ENCODE peak calls at places on chromosomes 4 and X, in eight cellular contexts. J is GM23248, K is HCT116, W is neural progenitor cell, M is OCI-LY7, H is SK-N-SH, V is PC-3, X is GM23338. U is an unnamed sample.

GRCh38 chr4:182103614-182104319 is 139.4 kb upstream of the TENM3 start:
- DNase-seq in J (no peak), X (no peak), W (no peak), K (no peak), V (no peak), M (no peak), H (no peak), U (no peak)

GRCh38 chrX:153906126-153906917 is 1.8 kb downstream of the AVPR2 start:
- DNase-seq in K (no peak), X (no peak), H (no peak), W (no peak), M (no peak), V (no peak), J (no peak), U (no peak)

GRCh38 chr4:137597751-137598493 is 65.6 kb upstream of the PCDH18 start:
- DNase-seq in K (no peak), V (no peak), J (no peak), H (no peak), X (no peak), M (no peak), W (no peak), U (no peak)

GRCh38 chr4:144355809-144356757 is 215.6 kb upstream of the GYPA start:
- DNase-seq in J (peak), K (peak), W (peak), X (peak), H (no peak), V (peak), M (peak), U (peak)

GRCh38 chr4:2576290-2576689 is 39.8 kb downstream of the FAM193A start:
- DNase-seq in V (no peak), K (no peak), J (no peak), W (no peak), H (no peak), M (no peak), X (no peak), U (no peak)

GRCh38 chr4:31100551-31100950 is 380.4 kb downstream of the PCDH7 start:
- DNase-seq in X (no peak), K (no peak), J (no peak), W (no peak), V (no peak), H (no peak), M (no peak), U (no peak)

GRCh38 chr4:108592674-108592986 is 27.7 kb upstream of the RPL34 start:
- DNase-seq in V (no peak), M (no peak), K (no peak), J (no peak), H (no peak), X (peak), W (no peak), U (no peak)

GRCh38 chr4:118920247-118920646 is 31.6 kb downstream of the SYNPO2 start:
- DNase-seq in W (no peak), X (no peak), M (no peak), J (no peak), K (no peak), V (peak), H (no peak), U (peak)

GRCh38 chr4:92198711-92199110 is 105.1 kb upstream of the GRID2 start:
- DNase-seq in K (no peak), X (no peak), M (no peak), H (no peak), V (peak), W (no peak), J (peak), U (no peak)

GRCh38 chr4:185144601-185145240 is 1.7 kb downstream of the SLC25A4 start:
- DNase-seq in K (no peak), H (no peak), V (no peak), W (no peak), X (no peak), J (no peak), M (no peak), U (no peak)

GRCh38 chr4:72374156-72374555 is 194.9 kb downstream of the ADAMTS3 start:
- DNase-seq in J (peak), H (no peak), M (no peak), X (no peak), V (no peak), W (no peak), K (no peak), U (no peak)

GRCh38 chr4:23717528-23718248 is 172.2 kb downstream of the PPARGC1A start:
- DNase-seq in W (no peak), H (peak), X (peak), J (peak), M (peak), K (no peak), V (peak), U (peak)

GRCh38 chr4:23999714-24000113 is 109.9 kb upstream of the PPARGC1A start:
- DNase-seq in M (no peak), X (no peak), W (no peak), H (no peak), K (no peak), V (peak), J (peak), U (no peak)

GRCh38 chr4:6180841-6181631 is 19.3 kb downstream of the JAKMIP1 start:
- DNase-seq in V (no peak), H (no peak), J (no peak), X (no peak), K (no peak), M (peak), W (no peak), U (no peak)

GRCh38 chr4:5922556-5922955 is 29.7 kb upstream of the CRMP1 start:
- DNase-seq in K (no peak), X (no peak), W (no peak), V (no peak), H (no peak), J (no peak), M (no peak), U (no peak)

GRCh38 chr4:86274642-86275041 is 85.2 kb downstream of the MAPK10 start:
- DNase-seq in W (no peak), J (no peak), V (no peak), M (no peak), K (no peak), H (no peak), X (no peak), U (no peak)

GRCh38 chrX:24643116-24643515 is 4.0 kb downstream of the PCYT1B start:
- DNase-seq in H (no peak), K (no peak), M (no peak), J (peak), V (peak), X (no peak), W (no peak), U (no peak)

GRCh38 chr4:153486281-153487151 is 20.4 kb downstream of the TMEM131L start:
- DNase-seq in M (no peak), H (no peak), X (peak), J (peak), W (peak), V (peak), K (peak), U (peak)

GRCh38 chrX:33415454-33415853 is 204.1 kb upstream of the DMD start:
- DNase-seq in W (no peak), M (no peak), J (no peak), X (no peak), H (no peak), V (no peak), K (no peak), U (peak)

GRCh38 chr4:2570551-2571222 is 34.2 kb downstream of the FAM193A start:
- DNase-seq in X (peak), J (no peak), K (no peak), W (no peak), H (no peak), M (no peak), V (no peak), U (no peak)

GRCh38 chrX:23871905-23872546 is 35.7 kb downstream of the APOO start:
- DNase-seq in J (no peak), W (no peak), H (no peak), X (no peak), M (no peak), V (no peak), K (no peak), U (no peak)

GRCh38 chr4:34196375-34196774 is 2047.9 kb downstream of the ARAP2 start:
- DNase-seq in X (no peak), W (no peak), H (no peak), M (no peak), J (peak), V (no peak), K (no peak), U (no peak)

GRCh38 chrX:76428243-76429130 is 977 bp downstream of the MAGEE1 start:
- DNase-seq in K (no peak), X (peak), V (no peak), J (peak), M (no peak), H (peak), W (peak), U (peak)

GRCh38 chr4:162535121-162535520 is 371.3 kb upstream of the FSTL5 start:
- DNase-seq in M (no peak), X (no peak), H (no peak), W (no peak), J (no peak), K (no peak), V (no peak), U (no peak)

GRCh38 chr4:1104647-1105046 is 8.7 kb downstream of the RNF212 start:
- DNase-seq in K (no peak), M (no peak), W (no peak), H (no peak), V (no peak), X (no peak), J (no peak), U (no peak)

GRCh38 chr4:109966891-109967481 is 54.3 kb downstream of the EGF start:
- DNase-seq in V (peak), M (no peak), K (no peak), H (no peak), J (no peak), W (no peak), X (no peak), U (no peak)

GRCh38 chr4:180990931-180991330 is 1252.3 kb upstream of the TENM3 start:
- DNase-seq in K (no peak), W (no peak), H (no peak), V (no peak), M (no peak), X (no peak), J (no peak), U (no peak)

GRCh38 chr4:100147198-100147597 is 43.1 kb downstream of the DDIT4L start:
- DNase-seq in K (no peak), J (no peak), W (no peak), X (no peak), M (no peak), V (no peak), H (no peak), U (no peak)

GRCh38 chr4:7124643-7125442 is 57.0 kb upstream of the GRPEL1 start:
- DNase-seq in H (no peak), M (peak), W (no peak), K (no peak), X (peak), J (peak), V (peak), U (peak)

GRCh38 chr4:104905546-104905945 is 241.1 kb upstream of the TET2 start:
- DNase-seq in K (no peak), W (no peak), V (no peak), X (no peak), J (no peak), H (no peak), M (no peak), U (no peak)

GRCh38 chr4:30770049-30770549 is 49.9 kb downstream of the PCDH7 start:
- DNase-seq in K (peak), M (no peak), W (no peak), H (no peak), V (peak), X (no peak), J (no peak), U (no peak)

GRCh38 chrX:110941906-110942305 is 146.3 kb upstream of the CHRDL1 start:
- DNase-seq in X (no peak), V (no peak), M (no peak), J (no peak), W (no peak), K (no peak), H (no peak), U (no peak)

GRCh38 chr4:156128616-156129015 is 174.9 kb upstream of the CTSO start:
- DNase-seq in K (no peak), J (no peak), X (no peak), W (no peak), H (no peak), V (no peak), M (no peak), U (no peak)

GRCh38 chr4:52373650-52374049 is 285.5 kb downstream of the USP46 start:
- DNase-seq in V (no peak), X (no peak), H (no peak), J (no peak), M (no peak), K (no peak), W (no peak), U (no peak)
- H3K4me2 ChIP-seq in V (no peak), X (no peak), H (no peak), J (no peak), M (no peak), K (no peak), W (no peak), U (no peak)

GRCh38 chr4:112144546-112145325 is 518 bp upstream of the FAM241A start:
- DNase-seq in W (no peak), M (no peak), H (no peak), V (no peak), K (no peak), X (no peak), J (no peak), U (no peak)
- TF ChIP-seq EZH2phosphoT487 in W (no peak), M (no peak), H (no peak), V (no peak), K (no peak), X (no peak), J (no peak), U (no peak)

GRCh38 chr4:84691800-84692199 is 108.9 kb downstream of the CDS1 start:
- DNase-seq in W (no peak), K (no peak), V (no peak), J (peak), H (no peak), M (no peak), X (no peak), U (no peak)
- H3K4me2 ChIP-seq in W (no peak), K (peak), V (peak), J (peak), H (peak), M (no peak), X (no peak), U (no peak)

DNA sequence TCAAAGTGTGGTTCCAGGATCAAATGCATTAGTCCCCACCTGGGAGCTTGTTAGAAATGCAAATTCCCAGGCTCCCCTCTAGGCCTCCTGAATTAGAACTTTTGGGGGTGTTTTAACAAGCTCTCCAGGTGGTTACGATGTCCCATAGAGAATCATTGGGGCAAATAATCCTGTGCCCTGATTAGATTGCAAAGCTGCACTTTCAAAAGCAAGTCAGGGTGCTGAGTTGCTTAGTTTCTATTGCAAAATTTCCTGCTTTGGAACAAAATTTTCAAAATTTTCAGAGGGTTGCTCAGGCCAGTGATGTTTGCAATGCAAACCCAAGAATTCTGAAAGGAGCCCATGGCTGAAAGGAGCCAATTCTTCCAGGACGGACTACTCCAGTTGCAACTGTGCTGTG is 71.0 kb downstream of the MGST2 start:
- DNase-seq in K (no peak), V (no peak), M (no peak), W (peak), H (no peak), J (peak), X (peak), U (no peak)
- TF ChIP-seq EZH2phosphoT487 in K (no peak), V (no peak), M (no peak), W (no peak), H (no peak), J (no peak), X (no peak), U (no peak)

DNA sequence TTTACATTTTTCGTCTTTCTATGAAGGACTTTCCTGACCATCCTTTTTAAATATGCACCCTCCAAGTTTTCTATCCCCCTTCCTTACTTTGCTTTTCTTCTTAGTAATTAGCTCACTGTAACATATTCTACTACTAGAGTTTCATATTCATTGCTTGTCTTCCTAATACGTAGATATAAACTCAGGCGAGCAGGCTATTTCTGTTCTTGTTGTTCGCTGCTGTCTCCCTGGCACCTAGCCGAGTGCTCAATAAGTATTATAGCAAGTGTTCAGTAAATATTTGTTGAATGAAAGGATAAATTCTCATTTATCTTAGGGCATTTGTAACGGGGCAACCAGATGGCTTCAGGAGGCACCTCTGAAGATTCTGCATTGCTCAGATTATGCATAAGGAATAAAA is 6.8 kb upstream of the RHOH start:
- DNase-seq in X (no peak), J (no peak), H (no peak), K (no peak), V (peak), W (no peak), M (no peak), U (no peak)
- H3K4me2 ChIP-seq in X (no peak), J (no peak), H (no peak), K (no peak), V (peak), W (no peak), M (peak), U (no peak)

DNA sequence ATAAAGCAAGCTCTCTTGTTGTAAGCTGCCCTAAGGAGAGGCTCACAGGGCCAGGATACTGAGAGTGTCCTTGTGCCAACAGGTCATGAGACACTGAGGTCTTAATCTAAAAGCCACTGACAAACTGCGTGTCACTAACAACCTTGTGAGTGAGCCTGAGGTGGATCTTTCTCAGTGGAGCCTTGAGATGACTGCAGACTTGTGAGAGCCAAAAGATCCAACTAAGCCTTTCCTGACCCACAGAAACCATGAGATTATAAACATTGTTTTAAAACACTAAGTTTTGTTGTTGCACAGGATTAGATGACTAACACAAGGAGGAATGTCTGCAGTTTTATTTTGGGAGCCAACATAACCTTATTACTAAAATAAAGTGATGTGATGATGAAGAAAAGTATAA is 170.5 kb downstream of the SLC39A8 start:
- DNase-seq in M (no peak), K (no peak), J (peak), W (no peak), H (no peak), X (no peak), V (peak), U (no peak)
- TF ChIP-seq EZH2phosphoT487 in M (no peak), K (no peak), J (peak), W (no peak), H (no peak), X (no peak), V (no peak), U (no peak)

GRCh38 chr4:56995525-56995924 is 16.8 kb downstream of the POLR2B start:
- DNase-seq in K (no peak), H (no peak), X (no peak), M (no peak), W (no peak), J (peak), V (no peak), U (peak)
- H3K4me2 ChIP-seq in K (no peak), H (no peak), X (no peak), M (no peak), W (no peak), J (peak), V (no peak), U (no peak)